ENCODE peak calls at places on chromosomes 7 and 10, in seven cellular contexts. One of them, this sample, is unnamed.

GRCh38 chr7:144786522-144786921 is 49.3 kb downstream of the TPK1 start:
- DNase-seq in PC-3: no peak
- DNase-seq in GM23248: no peak
- DNase-seq in hepatocyte: no peak
- DNase-seq in trophoblast cell: no peak
- DNase-seq in IMR-90: no peak
- DNase-seq in K562: no peak
- DNase-seq in this sample: no peak

GRCh38 chr7:24979470-24979862 is 512 bp downstream of the OSBPL3 start:
- DNase-seq in GM23248: peak
- DNase-seq in trophoblast cell: peak
- DNase-seq in K562: peak
- DNase-seq in IMR-90: peak
- DNase-seq in hepatocyte: peak
- DNase-seq in PC-3: peak
- DNase-seq in this sample: no peak

GRCh38 chr7:14931511-14932215 is 29.1 kb upstream of the DGKB start:
- DNase-seq in GM23248: no peak
- DNase-seq in hepatocyte: no peak
- DNase-seq in K562: no peak
- DNase-seq in trophoblast cell: no peak
- DNase-seq in PC-3: no peak
- DNase-seq in IMR-90: no peak
- DNase-seq in this sample: no peak

GRCh38 chr10:43689955-43690771 is 41.5 kb upstream of the ZNF32 start:
- DNase-seq in IMR-90: peak
- DNase-seq in K562: peak
- DNase-seq in PC-3: peak
- DNase-seq in trophoblast cell: peak
- DNase-seq in GM23248: peak
- DNase-seq in hepatocyte: peak
- DNase-seq in this sample: no peak

GRCh38 chr7:67723591-67723990 is 727.0 kb downstream of the TYW1 start:
- DNase-seq in K562: no peak
- DNase-seq in PC-3: no peak
- DNase-seq in GM23248: no peak
- DNase-seq in trophoblast cell: no peak
- DNase-seq in IMR-90: no peak
- DNase-seq in hepatocyte: no peak
- DNase-seq in this sample: no peak

GRCh38 chr7:157707983-157708720 is 371.3 kb downstream of the DNAJB6 start:
- DNase-seq in PC-3: peak
- DNase-seq in K562: no peak
- DNase-seq in GM23248: no peak
- DNase-seq in trophoblast cell: no peak
- DNase-seq in IMR-90: no peak
- DNase-seq in hepatocyte: no peak
- DNase-seq in this sample: no peak

GRCh38 chr7:130473289-130473688 is 18.6 kb upstream of the MEST start:
- DNase-seq in K562: no peak
- DNase-seq in PC-3: no peak
- DNase-seq in hepatocyte: no peak
- DNase-seq in GM23248: no peak
- DNase-seq in trophoblast cell: no peak
- DNase-seq in IMR-90: no peak
- DNase-seq in this sample: no peak

GRCh38 chr7:12431886-12432285 is 28.2 kb upstream of the VWDE start:
- DNase-seq in IMR-90: peak
- DNase-seq in GM23248: peak
- DNase-seq in K562: no peak
- DNase-seq in hepatocyte: peak
- DNase-seq in trophoblast cell: no peak
- DNase-seq in PC-3: peak
- DNase-seq in this sample: no peak

GRCh38 chr10:91077549-91078017 is 142.9 kb upstream of the PCGF5 start:
- DNase-seq in PC-3: peak
- DNase-seq in GM23248: no peak
- DNase-seq in K562: no peak
- DNase-seq in trophoblast cell: peak
- DNase-seq in hepatocyte: no peak
- DNase-seq in IMR-90: peak
- DNase-seq in this sample: peak

GRCh38 chr10:37384923-37385322 is 259.5 kb downstream of the ANKRD30A start:
- DNase-seq in PC-3: no peak
- DNase-seq in IMR-90: no peak
- DNase-seq in trophoblast cell: no peak
- DNase-seq in GM23248: no peak
- DNase-seq in hepatocyte: no peak
- DNase-seq in K562: no peak
- DNase-seq in this sample: no peak

GRCh38 chr7:99235925-99236324 is 28.0 kb upstream of the KPNA7 start:
- DNase-seq in K562: no peak
- DNase-seq in IMR-90: no peak
- DNase-seq in trophoblast cell: no peak
- DNase-seq in hepatocyte: no peak
- DNase-seq in GM23248: no peak
- DNase-seq in PC-3: no peak
- DNase-seq in this sample: no peak

GRCh38 chr10:52479567-52479966 is 165.5 kb downstream of the DKK1 start:
- DNase-seq in PC-3: peak
- DNase-seq in GM23248: no peak
- DNase-seq in trophoblast cell: no peak
- DNase-seq in IMR-90: no peak
- DNase-seq in hepatocyte: no peak
- DNase-seq in K562: no peak
- DNase-seq in this sample: no peak

GRCh38 chr7:81226234-81226633 is 307.4 kb upstream of the SEMA3C start:
- DNase-seq in trophoblast cell: no peak
- DNase-seq in GM23248: no peak
- DNase-seq in K562: no peak
- DNase-seq in IMR-90: no peak
- DNase-seq in PC-3: no peak
- DNase-seq in hepatocyte: no peak
- DNase-seq in this sample: no peak

GRCh38 chr7:156764016-156764669 is 123.6 kb downstream of the RNF32 start:
- DNase-seq in K562: peak
- DNase-seq in GM23248: peak
- DNase-seq in IMR-90: peak
- DNase-seq in hepatocyte: peak
- DNase-seq in PC-3: peak
- DNase-seq in trophoblast cell: peak
- DNase-seq in this sample: no peak

GRCh38 chr10:85791846-85792532 is 574.6 kb downstream of the GRID1 start:
- DNase-seq in K562: no peak
- DNase-seq in trophoblast cell: peak
- DNase-seq in hepatocyte: peak
- DNase-seq in PC-3: peak
- DNase-seq in GM23248: peak
- DNase-seq in IMR-90: no peak
- DNase-seq in this sample: no peak

GRCh38 chr7:119596651-119597050 is 676.3 kb upstream of the KCND2 start:
- DNase-seq in PC-3: no peak
- DNase-seq in GM23248: no peak
- DNase-seq in K562: no peak
- DNase-seq in hepatocyte: no peak
- DNase-seq in trophoblast cell: no peak
- DNase-seq in IMR-90: no peak
- DNase-seq in this sample: no peak

GRCh38 chr7:131544449-131545425 is 11.7 kb downstream of the PODXL start:
- DNase-seq in hepatocyte: no peak
- DNase-seq in K562: peak
- DNase-seq in trophoblast cell: no peak
- DNase-seq in PC-3: peak
- DNase-seq in GM23248: peak
- DNase-seq in IMR-90: peak
- DNase-seq in this sample: peak

GRCh38 chr10:77038412-77038806 is 599.2 kb downstream of the KCNMA1 start:
- DNase-seq in hepatocyte: no peak
- DNase-seq in K562: no peak
- DNase-seq in IMR-90: no peak
- DNase-seq in GM23248: no peak
- DNase-seq in PC-3: no peak
- DNase-seq in trophoblast cell: peak
- DNase-seq in this sample: no peak

GRCh38 chr10:5679606-5680005 is 5.0 kb upstream of the TASOR2 start:
- DNase-seq in PC-3: peak
- DNase-seq in IMR-90: peak
- DNase-seq in K562: no peak
- DNase-seq in trophoblast cell: peak
- DNase-seq in hepatocyte: no peak
- DNase-seq in GM23248: peak
- DNase-seq in this sample: no peak

GRCh38 chr7:45592230-45592991 is 18.2 kb downstream of the ADCY1 start:
- DNase-seq in PC-3: no peak
- DNase-seq in IMR-90: no peak
- DNase-seq in hepatocyte: no peak
- DNase-seq in GM23248: no peak
- DNase-seq in trophoblast cell: no peak
- DNase-seq in K562: no peak
- DNase-seq in this sample: no peak

GRCh38 chr10:68471063-68471585 is 649 bp downstream of the DNA2 start:
- DNase-seq in IMR-90: no peak
- DNase-seq in hepatocyte: no peak
- DNase-seq in GM23248: no peak
- DNase-seq in trophoblast cell: peak
- DNase-seq in PC-3: peak
- DNase-seq in K562: no peak
- DNase-seq in this sample: peak

GRCh38 chr7:158533386-158534133 is 54.1 kb downstream of the PTPRN2 start:
- DNase-seq in GM23248: no peak
- DNase-seq in IMR-90: no peak
- DNase-seq in PC-3: no peak
- DNase-seq in trophoblast cell: no peak
- DNase-seq in K562: no peak
- DNase-seq in hepatocyte: no peak
- DNase-seq in this sample: no peak

GRCh38 chr7:47480576-47481538 is 101.1 kb downstream of the TNS3 start:
- DNase-seq in K562: no peak
- DNase-seq in GM23248: no peak
- DNase-seq in trophoblast cell: no peak
- DNase-seq in IMR-90: no peak
- DNase-seq in hepatocyte: no peak
- DNase-seq in PC-3: no peak
- DNase-seq in this sample: no peak

GRCh38 chr7:124879771-124880170 is 49.9 kb downstream of the POT1 start:
- DNase-seq in trophoblast cell: no peak
- DNase-seq in GM23248: no peak
- DNase-seq in PC-3: no peak
- DNase-seq in IMR-90: no peak
- DNase-seq in K562: no peak
- DNase-seq in hepatocyte: no peak
- DNase-seq in this sample: no peak

GRCh38 chr10:30219977-30220751 is 128.9 kb downstream of the MTPAP start:
- DNase-seq in K562: no peak
- DNase-seq in PC-3: no peak
- DNase-seq in GM23248: peak
- DNase-seq in trophoblast cell: peak
- DNase-seq in IMR-90: peak
- DNase-seq in hepatocyte: peak
- DNase-seq in this sample: peak
- H2AFZ ChIP-seq in K562: no peak
- H2AFZ ChIP-seq in PC-3: peak
- H2AFZ ChIP-seq in GM23248: peak
- H2AFZ ChIP-seq in trophoblast cell: no peak
- H2AFZ ChIP-seq in IMR-90: peak
- H2AFZ ChIP-seq in hepatocyte: peak
- H2AFZ ChIP-seq in this sample: peak

GRCh38 chr7:52273685-52274610 is 761.5 kb upstream of the POM121L12 start:
- DNase-seq in trophoblast cell: peak
- DNase-seq in IMR-90: no peak
- DNase-seq in hepatocyte: no peak
- DNase-seq in K562: no peak
- DNase-seq in PC-3: no peak
- DNase-seq in GM23248: no peak
- DNase-seq in this sample: no peak
- H2AFZ ChIP-seq in trophoblast cell: no peak
- H2AFZ ChIP-seq in IMR-90: no peak
- H2AFZ ChIP-seq in hepatocyte: no peak
- H2AFZ ChIP-seq in K562: no peak
- H2AFZ ChIP-seq in PC-3: no peak
- H2AFZ ChIP-seq in GM23248: no peak
- H2AFZ ChIP-seq in this sample: no peak

DNA sequence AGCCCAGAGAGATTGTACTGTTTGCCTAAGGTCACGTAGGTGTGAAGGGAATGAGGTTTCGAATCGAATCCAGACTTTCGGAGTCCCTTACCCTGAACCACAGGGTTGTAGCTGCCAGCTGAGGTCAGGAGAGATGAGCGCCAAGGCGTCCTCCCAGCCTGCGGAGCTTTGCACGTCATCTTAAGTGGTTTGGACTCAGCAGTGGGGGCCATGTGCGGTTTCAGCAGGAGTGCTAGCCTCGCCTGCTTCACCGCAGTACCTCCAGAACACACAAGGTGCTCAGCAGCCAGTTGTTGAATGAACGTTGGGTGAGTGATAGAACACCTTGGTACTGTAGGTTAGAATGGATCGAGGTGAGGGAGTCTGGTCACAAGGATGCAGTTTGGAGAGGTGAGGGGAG is 74.9 kb upstream of the PPIF start:
- DNase-seq in GM23248: no peak
- DNase-seq in trophoblast cell: no peak
- DNase-seq in K562: no peak
- DNase-seq in PC-3: no peak
- DNase-seq in IMR-90: no peak
- DNase-seq in hepatocyte: no peak
- DNase-seq in this sample: no peak
- H2AFZ ChIP-seq in GM23248: no peak
- H2AFZ ChIP-seq in trophoblast cell: no peak
- H2AFZ ChIP-seq in K562: no peak
- H2AFZ ChIP-seq in PC-3: no peak
- H2AFZ ChIP-seq in IMR-90: no peak
- H2AFZ ChIP-seq in hepatocyte: no peak
- H2AFZ ChIP-seq in this sample: no peak

GRCh38 chr7:113083834-113084498 is 2.7 kb downstream of the GPR85 start:
- DNase-seq in hepatocyte: no peak
- DNase-seq in PC-3: no peak
- DNase-seq in trophoblast cell: no peak
- DNase-seq in GM23248: no peak
- DNase-seq in IMR-90: no peak
- DNase-seq in K562: no peak
- DNase-seq in this sample: no peak
- H2AFZ ChIP-seq in hepatocyte: no peak
- H2AFZ ChIP-seq in PC-3: no peak
- H2AFZ ChIP-seq in trophoblast cell: no peak
- H2AFZ ChIP-seq in GM23248: no peak
- H2AFZ ChIP-seq in IMR-90: no peak
- H2AFZ ChIP-seq in K562: peak
- H2AFZ ChIP-seq in this sample: no peak

GRCh38 chr7:33632840-33633239 is 272.5 kb upstream of the BMPER start:
- DNase-seq in trophoblast cell: no peak
- DNase-seq in K562: no peak
- DNase-seq in GM23248: no peak
- DNase-seq in hepatocyte: no peak
- DNase-seq in IMR-90: no peak
- DNase-seq in PC-3: no peak
- DNase-seq in this sample: no peak
- H2AFZ ChIP-seq in trophoblast cell: no peak
- H2AFZ ChIP-seq in K562: no peak
- H2AFZ ChIP-seq in GM23248: no peak
- H2AFZ ChIP-seq in hepatocyte: no peak
- H2AFZ ChIP-seq in IMR-90: no peak
- H2AFZ ChIP-seq in PC-3: no peak
- H2AFZ ChIP-seq in this sample: no peak